ENCODE peak calls at places on chromosomes 3 and 15, in eight cellular contexts. S is left lung; E is body of pancreas; O is ovary; I is astrocyte; R is testis; C is CD8-positive, alpha-beta T cell; H is cardiac muscle cell. L is an unnamed sample.
A peak's percentile ranks its signal among the peaks of the same experiment; 100 is the strongest.

GRCh38 chr3:10286596-10287295 is 6.0 kb downstream of the GHRL start:
- DNase-seq in I (peak; percentile 68), O (no peak), R (peak; percentile 62), E (peak; percentile 75), S (no peak), C (no peak), H (peak; percentile 84), L (no peak)

GRCh38 chr3:181969925-181970324 is 258.2 kb downstream of the SOX2 start:
- DNase-seq in O (no peak), S (no peak), C (no peak), E (no peak), H (no peak), I (no peak), R (no peak), L (no peak)

GRCh38 chr3:45967724-45968123 is 24.5 kb downstream of the CXCR6 start:
- DNase-seq in S (no peak), H (no peak), R (no peak), O (no peak), E (no peak), C (no peak), I (no peak), L (no peak)

GRCh38 chr3:99708207-99708745 is 69.9 kb downstream of the COL8A1 start:
- DNase-seq in I (peak; percentile 99), O (no peak), R (no peak), H (peak; percentile 91), S (no peak), C (no peak), E (no peak), L (no peak)

GRCh38 chr3:64351713-64352595 is 126.7 kb upstream of the PRICKLE2 start:
- DNase-seq in H (peak; percentile 63), C (no peak), S (peak; percentile 44), I (peak; percentile 85), R (no peak), E (peak; percentile 36), O (no peak), L (no peak)

GRCh38 chr15:101070502-101071273 is 151.5 kb downstream of the LRRK1 start:
- DNase-seq in C (no peak), S (no peak), R (no peak), H (peak; percentile 88), E (no peak), I (peak; percentile 87), O (peak; percentile 17), L (no peak)

GRCh38 chr15:36278219-36278618 is 301.2 kb upstream of the CDIN1 start:
- DNase-seq in O (no peak), E (no peak), I (no peak), R (no peak), H (peak; percentile 50), S (no peak), C (no peak), L (no peak)

GRCh38 chr3:44529927-44530326 is 25.1 kb upstream of the ZKSCAN7 start:
- DNase-seq in S (no peak), C (no peak), E (no peak), R (no peak), O (no peak), H (peak; percentile 21), I (no peak), L (no peak)

GRCh38 chr15:65533057-65533752 is 2.9 kb downstream of the HACD3 start:
- DNase-seq in O (no peak), H (no peak), C (no peak), R (no peak), E (no peak), S (no peak), I (no peak), L (no peak)

GRCh38 chr3:178537123-178537754 is 1.0 kb downstream of the KCNMB2 start:
- DNase-seq in O (no peak), R (no peak), C (no peak), I (no peak), S (no peak), H (no peak), E (no peak), L (no peak)

GRCh38 chr3:51436998-51437639 is 46.0 kb downstream of the RBM15B start:
- DNase-seq in S (no peak), H (no peak), E (no peak), I (peak; percentile 7), C (no peak), O (no peak), R (no peak), L (no peak)

GRCh38 chr3:38164136-38164965 is 986 bp upstream of the OXSR1 start:
- DNase-seq in R (peak; percentile 21), S (no peak), I (no peak), E (no peak), C (no peak), H (no peak), O (peak; percentile 58), L (no peak)

GRCh38 chr3:156782921-156783320 is 43.2 kb upstream of the LEKR1 start:
- DNase-seq in R (no peak), H (no peak), S (no peak), O (no peak), I (no peak), C (no peak), E (no peak), L (no peak)

DNA sequence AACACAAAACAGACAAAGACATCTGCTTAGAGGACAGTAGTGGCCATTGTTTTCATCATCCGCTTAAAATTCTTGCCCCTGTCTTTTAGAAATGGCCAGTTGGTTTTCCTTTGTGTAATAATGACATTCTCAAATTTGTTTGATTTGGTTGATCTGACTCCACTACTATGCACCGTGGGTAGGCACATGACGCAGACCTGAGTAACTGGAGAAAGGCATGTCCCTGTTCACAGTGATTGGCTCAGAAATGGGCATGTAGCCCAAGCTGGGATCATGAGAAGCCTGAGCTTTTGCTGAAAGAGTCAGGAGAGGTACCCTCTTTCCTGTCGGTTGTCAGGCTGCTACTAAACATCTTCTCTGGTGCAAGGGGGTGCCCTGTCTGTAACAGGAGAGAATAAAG is 36.6 kb upstream of the MAGI1 start:
- DNase-seq in O (no peak), I (peak; percentile 88), H (peak; percentile 27), S (no peak), C (no peak), R (no peak), E (no peak), L (no peak)
- H3K27ac ChIP-seq in O (no peak overlapping the region), I (no peak overlapping the region), H (no peak overlapping the region), S (no peak overlapping the region), C (no peak overlapping the region), R (no peak overlapping the region), E (no peak overlapping the region), L (no peak overlapping the region)

DNA sequence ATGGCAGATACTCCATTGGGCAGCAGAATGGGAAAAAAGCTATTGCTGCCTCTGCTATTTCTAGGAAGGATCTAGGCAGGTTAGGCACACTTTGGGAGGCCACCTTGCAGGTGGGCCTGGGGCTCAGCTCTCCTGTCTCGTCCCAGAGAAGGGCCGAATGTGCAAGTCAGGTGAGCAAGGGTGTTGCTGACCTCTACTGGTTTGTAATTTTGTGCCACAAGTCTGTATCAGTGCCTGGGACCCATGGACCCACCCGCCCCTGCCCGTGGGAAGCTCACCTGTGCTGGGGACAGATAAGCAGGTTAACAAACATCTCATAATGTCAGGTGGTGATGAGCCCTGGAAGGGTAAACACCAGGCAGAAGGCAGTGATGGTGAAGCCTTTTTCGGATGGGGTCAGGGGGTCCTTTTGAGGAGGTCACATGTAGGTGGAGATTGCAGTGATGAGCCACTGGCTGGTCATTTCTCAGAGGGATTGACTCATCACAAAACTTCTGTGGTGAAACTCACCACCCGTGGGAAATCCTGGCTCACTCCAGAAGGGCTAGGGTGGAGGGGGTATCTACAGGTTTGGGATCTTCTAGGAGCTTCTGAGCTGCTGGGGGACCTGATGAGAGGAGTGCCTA is 161.3 kb downstream of the KLF13 start:
- DNase-seq in I (peak; percentile 6), R (peak; percentile 10), O (no peak), E (peak; percentile 36), H (peak; percentile 15), C (no peak), S (no peak), L (no peak)
- H3K27ac ChIP-seq in I (no peak overlapping the region), R (no peak overlapping the region), O (no peak overlapping the region), E (peak overlapping the region; percentile 40), H (no peak overlapping the region), C (no peak overlapping the region), S (no peak overlapping the region), L (no peak overlapping the region)

DNA sequence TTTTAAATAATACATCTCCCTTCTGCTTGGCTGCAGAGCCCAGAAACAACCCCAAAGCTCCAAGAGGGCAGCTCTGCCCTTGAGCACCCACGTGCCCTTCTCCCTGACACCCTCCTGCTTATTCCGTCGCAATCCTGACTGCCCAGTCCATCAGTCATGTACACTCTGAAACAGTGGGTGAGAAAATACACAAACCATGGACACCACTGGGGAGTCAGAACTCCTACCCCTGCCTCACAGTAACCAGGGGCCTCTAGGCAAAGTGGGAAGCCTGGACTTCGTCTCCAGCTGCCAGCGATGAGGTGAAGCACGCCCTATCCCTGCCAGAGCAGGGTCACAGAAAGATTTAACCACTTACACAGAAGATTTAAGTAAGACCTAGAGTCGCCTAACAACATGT is 40.1 kb downstream of the HERC2 start:
- DNase-seq in O (no peak), R (no peak), C (no peak), I (no peak), E (no peak), H (no peak), S (no peak), L (no peak)
- H3K27ac ChIP-seq in O (no peak overlapping the region), R (no peak overlapping the region), C (no peak overlapping the region), I (no peak overlapping the region), E (no peak overlapping the region), H (peak overlapping the region; percentile 89), S (no peak overlapping the region), L (no peak overlapping the region)

DNA sequence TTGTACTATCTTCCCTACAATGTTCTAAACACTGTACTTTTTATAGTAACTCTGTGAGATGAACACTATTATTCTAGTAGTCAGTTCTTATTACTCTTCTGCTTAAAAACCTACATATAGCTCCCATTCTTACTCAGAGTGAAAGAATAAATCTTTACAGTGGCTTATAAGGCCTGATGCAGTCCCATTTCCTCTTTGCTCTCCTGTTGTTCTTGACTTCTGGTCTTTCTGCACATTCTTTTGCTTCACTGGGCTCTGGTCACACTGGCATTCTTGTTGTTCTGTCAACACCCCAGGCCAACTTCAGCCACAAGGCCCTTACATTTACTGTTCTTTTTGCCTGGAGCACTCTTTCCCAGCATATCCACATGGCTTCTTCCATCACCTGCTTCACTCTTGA is 58.2 kb upstream of the TP63 start:
- DNase-seq in H (peak; percentile 16), E (no peak), R (no peak), O (no peak), C (no peak), I (no peak), S (no peak), L (no peak)
- H3K27ac ChIP-seq in H (no peak overlapping the region), E (no peak overlapping the region), R (no peak overlapping the region), O (no peak overlapping the region), C (no peak overlapping the region), I (no peak overlapping the region), S (no peak overlapping the region), L (no peak overlapping the region)

L was measured in caudate nucleus.